ENCODE peak calls at places on chromosomes 11 and 22, in seven cellular contexts. I is MM.1S; O is right lobe of liver; R is CD8-positive, alpha-beta memory T cell; K is HAP-1; N is ascending aorta; Y is fibroblast of lung. G is an unnamed sample. For H3K4me1 and H3K9me3, the result is how much of the 10 kb centered on the place peaks cover.

GRCh38 chr22:32354360-32355351 is 3.0 kb upstream of the RFPL3 start:
- DNase-seq in Y (peak), R (no peak), O (no peak), N (no peak), I (no peak), K (no peak), G (no peak)

GRCh38 chr11:58813693-58814092 is 30.8 kb downstream of the GLYATL2 start:
- DNase-seq in K (no peak), Y (no peak), O (no peak), R (no peak), N (no peak), I (no peak), G (no peak)

GRCh38 chr11:66643745-66644437 is 5.4 kb downstream of the RBM4 start:
- DNase-seq in O (no peak), N (no peak), Y (no peak), K (no peak), I (no peak), R (no peak), G (no peak)

GRCh38 chr11:73314121-73314948 is 6.3 kb downstream of the ARHGEF17 start:
- DNase-seq in Y (peak), I (no peak), N (peak), O (no peak), K (peak), R (no peak), G (no peak)

GRCh38 chr22:24432059-24432853 is 4.9 kb downstream of the ADORA2A start:
- DNase-seq in O (peak), R (no peak), I (no peak), Y (peak), K (no peak), N (peak), G (no peak)

GRCh38 chr11:125389339-125390166 is 106.5 kb downstream of the FEZ1 start:
- DNase-seq in Y (no peak), R (no peak), K (no peak), O (no peak), I (no peak), N (no peak), G (no peak)

GRCh38 chr22:22110548-22111266 is 128.1 kb upstream of the TOP3B start:
- DNase-seq in Y (peak), O (no peak), R (peak), K (peak), I (peak), N (no peak), G (no peak)

GRCh38 chr11:128343134-128343514 is 244.2 kb downstream of the ETS1 start:
- DNase-seq in N (no peak), O (no peak), Y (no peak), K (no peak), I (peak), R (no peak), G (peak)

GRCh38 chr11:73308003-73308962 is at the start of gene ARHGEF17:
- DNase-seq in N (no peak), I (no peak), R (peak), O (peak), K (peak), Y (peak), G (peak)

GRCh38 chr11:46676436-46677158 is 23.8 kb downstream of the ARHGAP1 start:
- DNase-seq in O (peak), K (no peak), Y (no peak), I (no peak), N (no peak), R (no peak), G (no peak)

GRCh38 chr22:41565403-41566054 is 4.7 kb downstream of the CSDC2 start:
- DNase-seq in Y (peak), O (no peak), I (no peak), K (no peak), R (no peak), N (peak), G (no peak)

GRCh38 chr11:129790131-129790530 is 25.5 kb upstream of the TMEM45B start:
- DNase-seq in I (no peak), O (no peak), K (no peak), Y (no peak), N (no peak), R (no peak), G (no peak)

GRCh38 chr11:109423114-109423859 is 1.3 kb downstream of the C11orf87 start:
- DNase-seq in R (no peak), Y (peak), I (no peak), N (no peak), K (no peak), O (no peak), G (no peak)

GRCh38 chr22:42468841-42469240 is 36.6 kb upstream of the NFAM1 start:
- DNase-seq in R (no peak), K (no peak), Y (peak), O (no peak), I (no peak), N (no peak), G (no peak)

GRCh38 chr11:46675288-46675851 is 25.0 kb downstream of the ARHGAP1 start:
- DNase-seq in R (no peak), I (no peak), N (peak), O (peak), K (no peak), Y (peak), G (no peak)

GRCh38 chr11:10669258-10670033 is 24.1 kb downstream of the IRAG1 start:
- DNase-seq in N (peak), Y (peak), K (no peak), I (peak), R (no peak), O (no peak), G (no peak)

GRCh38 chr22:49303781-49304461 is 523.8 kb downstream of the BRD1 start:
- DNase-seq in R (no peak), K (no peak), O (peak), Y (no peak), N (peak), I (no peak), G (no peak)

GRCh38 chr22:20601308-20601707 is 93.9 kb downstream of the MED15 start:
- DNase-seq in K (no peak), O (no peak), R (no peak), I (no peak), Y (no peak), N (no peak), G (no peak)
- H3K4me1 ChIP-seq in K (under half), O (under half), R (under half), I (under half), Y (under half), N (under half), G (under half)

GRCh38 chr11:48354013-48354412 is 12.3 kb downstream of the OR4C5 start:
- DNase-seq in K (no peak), R (no peak), Y (no peak), O (no peak), N (no peak), I (no peak), G (no peak)
- H3K9me3 ChIP-seq in K (under half), R (under half), Y (under half), O (under half), N (under half), I (under half), G (under half)

GRCh38 chr11:7485136-7485853 is at the start of gene OLFML1:
- DNase-seq in O (peak), Y (no peak), R (no peak), K (no peak), I (no peak), N (no peak), G (no peak)

GRCh38 chr11:7488681-7489080 is 3.4 kb downstream of the OLFML1 start:
- DNase-seq in Y (no peak), O (no peak), I (no peak), R (no peak), K (no peak), N (no peak), G (no peak)

GRCh38 chr11:7486731-7487130 is 1.4 kb downstream of the OLFML1 start:
- DNase-seq in I (no peak), R (no peak), O (no peak), Y (no peak), N (no peak), K (no peak), G (no peak)

GRCh38 chr11:7485854-7486425 is 634 bp downstream of the OLFML1 start:
- DNase-seq in R (no peak), N (no peak), Y (no peak), O (peak), K (no peak), I (no peak), G (no peak)

GRCh38 chr11:7487360-7487759 is 2.1 kb downstream of the OLFML1 start:
- DNase-seq in O (no peak), Y (no peak), I (no peak), R (no peak), N (no peak), K (no peak), G (no peak)
- H3K4me1 ChIP-seq in O (under half), Y (under half), I (under half), R (under half), N (under half), K (under half), G (under half)

DNA sequence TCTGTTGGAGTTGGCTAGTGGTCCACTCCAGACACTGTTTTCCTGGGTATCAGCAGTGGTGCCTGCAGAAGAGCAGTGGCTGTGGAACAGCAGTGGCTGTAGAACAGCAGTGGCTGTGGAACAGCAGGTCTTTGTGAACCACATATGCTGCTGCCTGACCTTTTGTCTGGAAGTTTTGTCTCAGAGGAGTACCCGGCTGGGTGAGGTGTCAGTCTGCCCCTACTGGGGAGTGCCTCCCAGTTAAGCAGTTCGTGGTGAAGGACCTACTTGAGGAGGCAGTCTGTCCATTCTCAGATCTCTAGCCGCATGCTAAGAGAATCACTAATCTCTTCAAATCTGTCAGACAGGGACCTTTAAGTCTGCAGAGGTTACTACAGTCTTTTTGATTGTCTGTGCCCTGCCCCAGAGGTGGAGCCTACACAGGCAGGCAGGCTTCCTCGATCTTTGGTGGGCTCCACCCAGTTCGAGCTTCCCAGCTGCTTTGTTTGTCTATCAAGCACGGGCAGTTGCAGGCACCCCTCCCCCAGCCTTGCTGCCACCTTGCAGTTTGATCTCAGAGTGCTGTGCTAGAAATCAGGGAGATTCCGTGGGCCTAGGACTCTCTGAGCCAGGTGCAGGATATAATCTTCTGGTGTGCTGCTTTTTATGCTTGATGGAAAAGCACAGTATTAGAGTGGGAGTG is 89.1 kb upstream of the TRIM48 start:
- DNase-seq in R (no peak), I (no peak), N (no peak), O (no peak), Y (no peak), K (no peak), G (no peak)
- H3K9me3 ChIP-seq in R (under half), I (under half), N (under half), O (under half), Y (under half), K (under half), G (under half)

GRCh38 chr11:12767022-12767421 is 92.8 kb downstream of the TEAD1 start:
- DNase-seq in N (no peak), Y (no peak), O (no peak), K (no peak), I (no peak), R (no peak), G (no peak)
- H3K4me1 ChIP-seq in N (under half), Y (under half), O (under half), K (under half), I (under half), R (under half), G (under half)

DNA sequence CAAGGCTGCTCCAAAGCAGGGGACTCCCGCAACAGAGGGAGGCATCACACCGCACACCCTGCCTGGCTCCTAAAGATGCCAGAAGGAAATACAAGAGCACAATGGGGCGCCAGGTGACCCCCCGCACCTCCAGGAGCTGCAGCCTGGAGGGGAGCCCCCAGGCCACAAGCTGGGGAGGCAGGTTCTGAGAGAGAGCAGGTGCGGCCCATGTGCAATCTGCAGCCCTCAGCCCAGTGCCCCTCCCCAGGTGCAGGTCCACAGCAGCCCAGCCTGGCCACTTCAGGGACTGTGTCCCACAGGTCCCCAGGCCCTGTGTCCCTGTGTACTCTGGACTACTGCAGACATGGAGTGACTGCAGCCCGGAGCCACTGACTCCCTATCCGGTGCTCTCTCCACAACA is 13.1 kb downstream of the WNT7B start:
- DNase-seq in Y (no peak), I (no peak), N (no peak), O (no peak), R (no peak), K (no peak), G (no peak)
- H3K9me3 ChIP-seq in Y (under half), I (under half), N (under half), O (under half), R (under half), K (under half), G (under half)

GRCh38 chr11:12225046-12225739 is 114.8 kb downstream of the MICAL2 start:
- DNase-seq in I (no peak), K (no peak), R (no peak), Y (no peak), O (no peak), N (no peak), G (no peak)

GRCh38 chr11:12226093-12226492 is 115.7 kb downstream of the MICAL2 start:
- DNase-seq in N (no peak), R (no peak), O (no peak), I (no peak), Y (no peak), K (no peak), G (no peak)

GRCh38 chr11:12224537-12224893 is 114.1 kb downstream of the MICAL2 start:
- DNase-seq in K (no peak), O (peak), N (peak), Y (peak), R (peak), I (peak), G (peak)

GRCh38 chr11:12222099-12222751 is 111.8 kb downstream of the MICAL2 start:
- DNase-seq in Y (peak), O (no peak), K (no peak), R (peak), N (no peak), I (no peak), G (no peak)

GRCh38 chr11:12223771-12224536 is 113.6 kb downstream of the MICAL2 start:
- DNase-seq in I (no peak), Y (peak), O (no peak), R (peak), K (no peak), N (no peak), G (peak)
- H3K4me1 ChIP-seq in I (under half), Y (under half), O (under half), R (under half), K (under half), N (under half), G (under half)

GRCh38 chr22:25950101-25950500 is 208.1 kb downstream of the MYO18B start:
- DNase-seq in K (no peak), N (no peak), Y (no peak), I (no peak), R (no peak), O (no peak), G (no peak)
- H3K9me3 ChIP-seq in K (under half), N (under half), Y (under half), I (under half), R (under half), O (under half), G (under half)